ENCODE peak calls at places on chromosomes 3 and 15, in seven cellular contexts. T is cardiac muscle cell; S is SW 1271; U is A549; M is cardiac fibroblast; F is stimulated activated CD8-positive, alpha-beta memory T cell treated with anti-CD3 and anti-CD28 coated beads, Interleukin-4, amount 100 ng/mL, for 1 hour; L is body of pancreas. V is an unnamed sample.

GRCh38 chr15:69540622-69541021 is 88.0 kb downstream of the RPLP1 start:
- DNase-seq in T (no peak), S (no peak), U (no peak), M (no peak), F (no peak), L (no peak), V (no peak)

GRCh38 chr3:120198305-120198878 is 86.6 kb downstream of the GPR156 start:
- DNase-seq in T (peak), S (peak), U (peak), M (peak), F (no peak), L (no peak), V (no peak)

GRCh38 chr15:60905587-60905986 is 323.5 kb downstream of the RORA start:
- DNase-seq in T (no peak), S (no peak), U (no peak), M (no peak), F (no peak), L (peak), V (no peak)

GRCh38 chr3:172965256-172965655 is 175.8 kb downstream of the SPATA16 start:
- DNase-seq in T (peak), S (no peak), U (no peak), M (peak), F (no peak), L (no peak), V (no peak)

GRCh38 chr3:42020681-42021307 is 58.9 kb upstream of the ULK4 start:
- DNase-seq in T (peak), S (peak), U (no peak), M (peak), F (no peak), L (no peak), V (peak)

GRCh38 chr15:95645791-95646338 is 684.6 kb upstream of the NR2F2 start:
- DNase-seq in T (no peak), S (no peak), U (no peak), M (no peak), F (no peak), L (no peak), V (no peak)

GRCh38 chr3:114093596-114093995 is 37.1 kb downstream of the QTRT2 start:
- DNase-seq in T (peak), S (peak), U (peak), M (peak), F (no peak), L (peak), V (peak)

GRCh38 chr15:53102483-53102882 is 312.3 kb upstream of the ONECUT1 start:
- DNase-seq in T (no peak), S (no peak), U (no peak), M (no peak), F (no peak), L (no peak), V (no peak)

GRCh38 chr3:133763797-133764734 is 17.9 kb downstream of the TF start:
- DNase-seq in T (peak), S (no peak), U (no peak), M (peak), F (no peak), L (no peak), V (no peak)

GRCh38 chr15:78909791-78910228 is 35.0 kb downstream of the CTSH start:
- DNase-seq in T (peak), S (peak), U (peak), M (peak), F (no peak), L (no peak), V (no peak)

GRCh38 chr3:131811481-131811880 is 223.3 kb downstream of the CPNE4 start:
- DNase-seq in T (no peak), S (no peak), U (no peak), M (no peak), F (no peak), L (no peak), V (no peak)

GRCh38 chr15:90360746-90361145 is 8.7 kb downstream of the ZNF774 start:
- DNase-seq in T (no peak), S (no peak), U (no peak), M (no peak), F (no peak), L (no peak), V (no peak)

GRCh38 chr15:25860885-25861866 is 2.0 kb downstream of the ATP10A start:
- DNase-seq in T (no peak), S (no peak), U (no peak), M (no peak), F (no peak), L (no peak), V (no peak)

GRCh38 chr3:130709671-130710070 is 37.0 kb downstream of the PIK3R4 start:
- DNase-seq in T (peak), S (no peak), U (no peak), M (peak), F (no peak), L (no peak), V (no peak)

GRCh38 chr15:49110158-49110944 is 45.0 kb downstream of the COPS2 start:
- DNase-seq in T (no peak), S (no peak), U (no peak), M (no peak), F (no peak), L (no peak), V (no peak)

GRCh38 chr3:136994772-136995516 is 37.2 kb downstream of the IL20RB start:
- DNase-seq in T (peak), S (peak), U (no peak), M (peak), F (no peak), L (peak), V (peak)

GRCh38 chr3:133987136-133987535 is 42.6 kb downstream of the SLCO2A1 start:
- DNase-seq in T (no peak), S (no peak), U (no peak), M (no peak), F (no peak), L (no peak), V (no peak)

GRCh38 chr3:134694946-134695543 is 44.2 kb upstream of the KY start:
- DNase-seq in T (no peak), S (no peak), U (no peak), M (no peak), F (no peak), L (no peak), V (no peak)

GRCh38 chr15:78228356-78228996 is 5.9 kb downstream of the ACSBG1 start:
- DNase-seq in T (no peak), S (no peak), U (no peak), M (no peak), F (no peak), L (no peak), V (no peak)

GRCh38 chr3:38646062-38646461 is 3.4 kb downstream of the SCN5A start:
- DNase-seq in T (no peak), S (no peak), U (no peak), M (no peak), F (no peak), L (no peak), V (no peak)

GRCh38 chr3:177760803-177761202 is 563.5 kb upstream of the TBL1XR1 start:
- DNase-seq in T (peak), S (no peak), U (no peak), M (no peak), F (no peak), L (no peak), V (no peak)

GRCh38 chr15:38690737-38691332 is 126.2 kb upstream of the RASGRP1 start:
- DNase-seq in T (peak), S (peak), U (no peak), M (peak), F (peak), L (peak), V (peak)